ENCODE peak calls at places on chromosomes 13 and 19, in five cellular contexts. One of them, this sample, is unnamed.

GRCh38 chr19:46022431-46023310 is at the start of gene PGLYRP1:
- DNase-seq in mucosa of gallbladder: no peak
- DNase-seq in CD4-positive, alpha-beta memory T cell: no peak
- DNase-seq in AG04450: no peak
- DNase-seq in DMS 273 treated with DMSO at 0.1 percent for 48 hours: no peak
- DNase-seq in this sample: no peak

GRCh38 chr19:46287585-46287984 is 9.3 kb upstream of the HIF3A start:
- DNase-seq in mucosa of gallbladder: no peak
- DNase-seq in CD4-positive, alpha-beta memory T cell: no peak
- DNase-seq in AG04450: no peak
- DNase-seq in DMS 273 treated with DMSO at 0.1 percent for 48 hours: no peak
- DNase-seq in this sample: no peak

GRCh38 chr19:18391509-18392075 is 5.6 kb downstream of the GDF15 start:
- DNase-seq in mucosa of gallbladder: no peak
- DNase-seq in CD4-positive, alpha-beta memory T cell: no peak
- DNase-seq in AG04450: no peak
- DNase-seq in DMS 273 treated with DMSO at 0.1 percent for 48 hours: no peak
- DNase-seq in this sample: no peak

GRCh38 chr19:1787116-1787515 is 25.0 kb downstream of the ATP8B3 start:
- DNase-seq in mucosa of gallbladder: no peak
- DNase-seq in CD4-positive, alpha-beta memory T cell: no peak
- DNase-seq in AG04450: no peak
- DNase-seq in DMS 273 treated with DMSO at 0.1 percent for 48 hours: no peak
- DNase-seq in this sample: no peak

GRCh38 chr19:14183741-14184395 is 22.1 kb downstream of the ADGRL1 start:
- DNase-seq in mucosa of gallbladder: no peak
- DNase-seq in CD4-positive, alpha-beta memory T cell: no peak
- DNase-seq in AG04450: no peak
- DNase-seq in DMS 273 treated with DMSO at 0.1 percent for 48 hours: no peak
- DNase-seq in this sample: no peak

GRCh38 chr13:30224732-30225131 is 82.6 kb downstream of the KATNAL1 start:
- DNase-seq in mucosa of gallbladder: no peak
- DNase-seq in CD4-positive, alpha-beta memory T cell: no peak
- DNase-seq in AG04450: no peak
- DNase-seq in DMS 273 treated with DMSO at 0.1 percent for 48 hours: no peak
- DNase-seq in this sample: no peak

GRCh38 chr19:39112338-39112890 is 13.2 kb upstream of the PAK4 start:
- DNase-seq in mucosa of gallbladder: peak
- DNase-seq in CD4-positive, alpha-beta memory T cell: no peak
- DNase-seq in AG04450: no peak
- DNase-seq in DMS 273 treated with DMSO at 0.1 percent for 48 hours: no peak
- DNase-seq in this sample: no peak

GRCh38 chr13:62687727-62688126 is 1272.1 kb upstream of the PCDH20 start:
- DNase-seq in mucosa of gallbladder: no peak
- DNase-seq in CD4-positive, alpha-beta memory T cell: no peak
- DNase-seq in AG04450: no peak
- DNase-seq in DMS 273 treated with DMSO at 0.1 percent for 48 hours: no peak
- DNase-seq in this sample: no peak

GRCh38 chr19:46698395-46699321 is 18.3 kb downstream of the PRKD2 start:
- DNase-seq in mucosa of gallbladder: no peak
- DNase-seq in CD4-positive, alpha-beta memory T cell: no peak
- DNase-seq in AG04450: no peak
- DNase-seq in DMS 273 treated with DMSO at 0.1 percent for 48 hours: no peak
- DNase-seq in this sample: no peak

GRCh38 chr13:83825676-83826075 is 56.6 kb downstream of the SLITRK1 start:
- DNase-seq in mucosa of gallbladder: no peak
- DNase-seq in CD4-positive, alpha-beta memory T cell: no peak
- DNase-seq in AG04450: no peak
- DNase-seq in DMS 273 treated with DMSO at 0.1 percent for 48 hours: no peak
- DNase-seq in this sample: no peak

GRCh38 chr19:21900401-21900800 is 64.4 kb upstream of the ZNF43 start:
- DNase-seq in mucosa of gallbladder: no peak
- DNase-seq in CD4-positive, alpha-beta memory T cell: no peak
- DNase-seq in AG04450: no peak
- DNase-seq in DMS 273 treated with DMSO at 0.1 percent for 48 hours: no peak
- DNase-seq in this sample: no peak

GRCh38 chr13:80923907-80924306 is 583.0 kb upstream of the SPRY2 start:
- DNase-seq in mucosa of gallbladder: no peak
- DNase-seq in CD4-positive, alpha-beta memory T cell: no peak
- DNase-seq in AG04450: no peak
- DNase-seq in DMS 273 treated with DMSO at 0.1 percent for 48 hours: no peak
- DNase-seq in this sample: no peak

GRCh38 chr19:30228726-30229523 is 143.3 kb upstream of the ZNF536 start:
- DNase-seq in mucosa of gallbladder: no peak
- DNase-seq in CD4-positive, alpha-beta memory T cell: no peak
- DNase-seq in AG04450: no peak
- DNase-seq in DMS 273 treated with DMSO at 0.1 percent for 48 hours: no peak
- DNase-seq in this sample: no peak

GRCh38 chr13:113586661-113587479 is 2.3 kb downstream of the TFDP1 start:
- DNase-seq in mucosa of gallbladder: no peak
- DNase-seq in CD4-positive, alpha-beta memory T cell: no peak
- DNase-seq in AG04450: no peak
- DNase-seq in DMS 273 treated with DMSO at 0.1 percent for 48 hours: no peak
- DNase-seq in this sample: no peak

GRCh38 chr13:77975358-77976042 is 56.9 kb upstream of the EDNRB start:
- DNase-seq in mucosa of gallbladder: no peak
- DNase-seq in CD4-positive, alpha-beta memory T cell: peak
- DNase-seq in AG04450: no peak
- DNase-seq in DMS 273 treated with DMSO at 0.1 percent for 48 hours: no peak
- DNase-seq in this sample: no peak

GRCh38 chr13:28181413-28181812 is 43.1 kb downstream of the PAN3 start:
- DNase-seq in mucosa of gallbladder: no peak
- DNase-seq in CD4-positive, alpha-beta memory T cell: no peak
- DNase-seq in AG04450: no peak
- DNase-seq in DMS 273 treated with DMSO at 0.1 percent for 48 hours: no peak
- DNase-seq in this sample: no peak

GRCh38 chr13:34748078-34748477 is 194.0 kb upstream of the NBEA start:
- DNase-seq in mucosa of gallbladder: peak
- DNase-seq in CD4-positive, alpha-beta memory T cell: no peak
- DNase-seq in AG04450: no peak
- DNase-seq in DMS 273 treated with DMSO at 0.1 percent for 48 hours: no peak
- DNase-seq in this sample: no peak

GRCh38 chr13:80263745-80264513 is 77.0 kb downstream of the SPRY2 start:
- DNase-seq in mucosa of gallbladder: no peak
- DNase-seq in CD4-positive, alpha-beta memory T cell: no peak
- DNase-seq in AG04450: no peak
- DNase-seq in DMS 273 treated with DMSO at 0.1 percent for 48 hours: no peak
- DNase-seq in this sample: no peak

GRCh38 chr19:58558066-58558622 is at the start of gene UBE2M:
- DNase-seq in mucosa of gallbladder: peak
- DNase-seq in CD4-positive, alpha-beta memory T cell: peak
- DNase-seq in AG04450: no peak
- DNase-seq in DMS 273 treated with DMSO at 0.1 percent for 48 hours: no peak
- DNase-seq in this sample: peak

GRCh38 chr19:38425810-38426466 is at the start of gene RASGRP4:
- DNase-seq in mucosa of gallbladder: no peak
- DNase-seq in CD4-positive, alpha-beta memory T cell: peak
- DNase-seq in AG04450: no peak
- DNase-seq in DMS 273 treated with DMSO at 0.1 percent for 48 hours: no peak
- DNase-seq in this sample: no peak

GRCh38 chr13:44084146-44084545 is 204.4 kb downstream of the LACC1 start:
- DNase-seq in mucosa of gallbladder: no peak
- DNase-seq in CD4-positive, alpha-beta memory T cell: no peak
- DNase-seq in AG04450: no peak
- DNase-seq in DMS 273 treated with DMSO at 0.1 percent for 48 hours: no peak
- DNase-seq in this sample: no peak

GRCh38 chr13:112957295-112957677 is 11.7 kb upstream of the MCF2L start:
- DNase-seq in mucosa of gallbladder: no peak
- DNase-seq in CD4-positive, alpha-beta memory T cell: no peak
- DNase-seq in AG04450: no peak
- DNase-seq in DMS 273 treated with DMSO at 0.1 percent for 48 hours: no peak
- DNase-seq in this sample: no peak

GRCh38 chr19:10517361-10517759 is at the start of gene S1PR5:
- DNase-seq in mucosa of gallbladder: no peak
- DNase-seq in CD4-positive, alpha-beta memory T cell: no peak
- DNase-seq in AG04450: no peak
- DNase-seq in DMS 273 treated with DMSO at 0.1 percent for 48 hours: no peak
- DNase-seq in this sample: no peak

GRCh38 chr13:33318744-33319143 is 33.2 kb upstream of the STARD13 start:
- DNase-seq in mucosa of gallbladder: no peak
- DNase-seq in CD4-positive, alpha-beta memory T cell: no peak
- DNase-seq in AG04450: no peak
- DNase-seq in DMS 273 treated with DMSO at 0.1 percent for 48 hours: no peak
- DNase-seq in this sample: no peak

GRCh38 chr13:35478384-35479222 is 2.1 kb upstream of the MAB21L1 start:
- DNase-seq in mucosa of gallbladder: no peak
- DNase-seq in CD4-positive, alpha-beta memory T cell: no peak
- DNase-seq in AG04450: no peak
- DNase-seq in DMS 273 treated with DMSO at 0.1 percent for 48 hours: no peak
- DNase-seq in this sample: no peak

GRCh38 chr13:81051873-81052272 is 710.9 kb upstream of the SPRY2 start:
- DNase-seq in mucosa of gallbladder: no peak
- DNase-seq in CD4-positive, alpha-beta memory T cell: no peak
- DNase-seq in AG04450: no peak
- DNase-seq in DMS 273 treated with DMSO at 0.1 percent for 48 hours: no peak
- DNase-seq in this sample: no peak

GRCh38 chr19:30565680-30566079 is 193.5 kb downstream of the ZNF536 start:
- DNase-seq in mucosa of gallbladder: no peak
- DNase-seq in CD4-positive, alpha-beta memory T cell: no peak
- DNase-seq in AG04450: no peak
- DNase-seq in DMS 273 treated with DMSO at 0.1 percent for 48 hours: no peak
- DNase-seq in this sample: no peak

GRCh38 chr19:51137812-51138425 is 4.2 kb upstream of the SIGLEC7 start:
- DNase-seq in mucosa of gallbladder: no peak
- DNase-seq in CD4-positive, alpha-beta memory T cell: no peak
- DNase-seq in AG04450: no peak
- DNase-seq in DMS 273 treated with DMSO at 0.1 percent for 48 hours: no peak
- DNase-seq in this sample: no peak

GRCh38 chr19:19745496-19746285 is 12.8 kb upstream of the ZNF14 start:
- DNase-seq in mucosa of gallbladder: no peak
- DNase-seq in CD4-positive, alpha-beta memory T cell: no peak
- DNase-seq in AG04450: no peak
- DNase-seq in DMS 273 treated with DMSO at 0.1 percent for 48 hours: no peak
- DNase-seq in this sample: no peak

GRCh38 chr13:98327326-98328314 is 150.6 kb upstream of the RNF113B start:
- DNase-seq in mucosa of gallbladder: no peak
- DNase-seq in CD4-positive, alpha-beta memory T cell: no peak
- DNase-seq in AG04450: peak
- DNase-seq in DMS 273 treated with DMSO at 0.1 percent for 48 hours: no peak
- DNase-seq in this sample: no peak

GRCh38 chr19:38930776-38931761 is at the start of gene MRPS12:
- DNase-seq in mucosa of gallbladder: peak
- DNase-seq in CD4-positive, alpha-beta memory T cell: peak
- DNase-seq in AG04450: peak
- DNase-seq in DMS 273 treated with DMSO at 0.1 percent for 48 hours: peak
- DNase-seq in this sample: peak

GRCh38 chr13:49840266-49840665 is 47.8 kb upstream of the KPNA3 start:
- DNase-seq in mucosa of gallbladder: no peak
- DNase-seq in CD4-positive, alpha-beta memory T cell: no peak
- DNase-seq in AG04450: no peak
- DNase-seq in DMS 273 treated with DMSO at 0.1 percent for 48 hours: peak
- DNase-seq in this sample: no peak

GRCh38 chr13:38582133-38582532 is 104.7 kb upstream of the FREM2 start:
- DNase-seq in mucosa of gallbladder: no peak
- DNase-seq in CD4-positive, alpha-beta memory T cell: no peak
- DNase-seq in AG04450: no peak
- DNase-seq in DMS 273 treated with DMSO at 0.1 percent for 48 hours: no peak
- DNase-seq in this sample: peak

GRCh38 chr19:41321600-41322270 is 11.8 kb downstream of the CCDC97 start:
- DNase-seq in mucosa of gallbladder: no peak
- DNase-seq in CD4-positive, alpha-beta memory T cell: peak
- DNase-seq in AG04450: no peak
- DNase-seq in DMS 273 treated with DMSO at 0.1 percent for 48 hours: no peak
- DNase-seq in this sample: no peak

GRCh38 chr13:95074820-95075219 is 226.4 kb downstream of the ABCC4 start:
- DNase-seq in mucosa of gallbladder: no peak
- DNase-seq in CD4-positive, alpha-beta memory T cell: no peak
- DNase-seq in AG04450: no peak
- DNase-seq in DMS 273 treated with DMSO at 0.1 percent for 48 hours: no peak
- DNase-seq in this sample: no peak

GRCh38 chr13:49240017-49240416 is 7.7 kb upstream of the CDADC1 start:
- DNase-seq in mucosa of gallbladder: no peak
- DNase-seq in CD4-positive, alpha-beta memory T cell: no peak
- DNase-seq in AG04450: no peak
- DNase-seq in DMS 273 treated with DMSO at 0.1 percent for 48 hours: no peak
- DNase-seq in this sample: peak

GRCh38 chr19:47369923-47370625 is 21.0 kb downstream of the DHX34 start:
- DNase-seq in mucosa of gallbladder: no peak
- DNase-seq in CD4-positive, alpha-beta memory T cell: no peak
- DNase-seq in AG04450: peak
- DNase-seq in DMS 273 treated with DMSO at 0.1 percent for 48 hours: no peak
- DNase-seq in this sample: no peak

GRCh38 chr13:95624020-95624419 is 20.5 kb downstream of the DZIP1 start:
- DNase-seq in mucosa of gallbladder: peak
- DNase-seq in CD4-positive, alpha-beta memory T cell: no peak
- DNase-seq in AG04450: no peak
- DNase-seq in DMS 273 treated with DMSO at 0.1 percent for 48 hours: no peak
- DNase-seq in this sample: peak

GRCh38 chr13:110307697-110308376 is 753 bp downstream of the COL4A2 start:
- DNase-seq in mucosa of gallbladder: no peak
- DNase-seq in CD4-positive, alpha-beta memory T cell: no peak
- DNase-seq in AG04450: no peak
- DNase-seq in DMS 273 treated with DMSO at 0.1 percent for 48 hours: no peak
- DNase-seq in this sample: no peak

This sample was measured in naive thymus-derived CD4-positive, alpha-beta T cell.